ENCODE peak calls at places on chromosomes 5 and 9, in ten cellular contexts. G is AG08395; X is T47D; D is T-helper 9 cell; I is effector memory CD4-positive, alpha-beta T cell; K is small intestine; A is iPS DF 19.7; H is germinal center; V is dorsolateral prefrontal cortex; M is fibroblast of pulmonary artery. Q is an unnamed sample.

GRCh38 chr5:167908596-167908995 is 382.8 kb upstream of the WWC1 start:
- DNase-seq in K (no peak), V (no peak), G (no peak), X (no peak), M (no peak), I (no peak), H (no peak), D (no peak), A (no peak), Q (no peak)

GRCh38 chr5:5335708-5336211 is 86.7 kb upstream of the ICE1 start:
- DNase-seq in H (no peak), I (no peak), X (no peak), D (no peak), V (no peak), M (peak), G (peak), K (no peak), A (no peak), Q (no peak)

GRCh38 chr9:137493163-137494103 is 34.3 kb upstream of the NSMF start:
- DNase-seq in G (no peak), X (no peak), H (no peak), A (no peak), V (peak), M (no peak), K (no peak), D (no peak), I (no peak), Q (no peak)

GRCh38 chr5:106574820-106575219 is 1095.9 kb downstream of the EFNA5 start:
- DNase-seq in G (no peak), D (no peak), M (no peak), I (no peak), H (no peak), X (no peak), K (no peak), V (no peak), A (no peak), Q (no peak)

GRCh38 chr9:126621056-126621918 is 7.6 kb downstream of the LMX1B start:
- DNase-seq in K (no peak), G (no peak), V (no peak), M (no peak), A (no peak), I (no peak), H (no peak), D (no peak), X (no peak), Q (no peak)

GRCh38 chr5:167713186-167713585 is 578.3 kb upstream of the WWC1 start:
- DNase-seq in X (no peak), A (no peak), K (no peak), M (no peak), H (no peak), D (no peak), V (no peak), I (no peak), G (no peak), Q (no peak)

GRCh38 chr9:14478175-14479165 is 164.5 kb upstream of the NFIB start:
- DNase-seq in V (no peak), X (no peak), I (no peak), K (no peak), A (no peak), G (no peak), D (no peak), H (no peak), M (no peak), Q (no peak)

GRCh38 chr9:98401140-98402025 is 145.9 kb upstream of the TBC1D2 start:
- DNase-seq in K (peak), G (no peak), H (no peak), M (peak), X (no peak), V (no peak), I (no peak), A (no peak), D (no peak), Q (no peak)

GRCh38 chr9:2676466-2676865 is 40.8 kb upstream of the KCNV2 start:
- DNase-seq in H (no peak), X (no peak), K (peak), A (no peak), M (no peak), V (no peak), D (no peak), I (no peak), G (no peak), Q (no peak)

GRCh38 chr5:176697929-176698520 is 50.7 kb downstream of the TSPAN17 start:
- DNase-seq in H (no peak), A (no peak), K (no peak), D (no peak), I (no peak), G (no peak), M (no peak), V (no peak), X (no peak), Q (no peak)

GRCh38 chr9:89799221-89799620 is 194.4 kb downstream of the GADD45G start:
- DNase-seq in D (no peak), A (no peak), X (no peak), M (no peak), K (no peak), I (no peak), V (no peak), G (no peak), H (no peak), Q (no peak)